ENCODE peak calls at places on chromosomes 6 and 20, in seven cellular contexts. One of them, this sample, is unnamed. For H3K4me1, the result is how much of the 10 kb centered on the place peaks cover.

GRCh38 chr6:148830614-148831013 is 83.8 kb downstream of the UST start:
- DNase-seq in trophoblast cell: no peak
- DNase-seq in H9: no peak
- DNase-seq in neuronal stem cell: no peak
- DNase-seq in H1: no peak
- DNase-seq in mesenchymal stem cell: no peak
- DNase-seq in IMR-90: no peak
- DNase-seq in this sample: no peak

GRCh38 chr6:104771258-104771832 is 88.4 kb downstream of the HACE1 start:
- DNase-seq in mesenchymal stem cell: peak
- DNase-seq in IMR-90: peak
- DNase-seq in trophoblast cell: peak
- DNase-seq in H1: no peak
- DNase-seq in neuronal stem cell: peak
- DNase-seq in H9: no peak
- DNase-seq in this sample: peak

GRCh38 chr20:5091902-5092301 is 27.9 kb downstream of the PCNA start:
- DNase-seq in H9: no peak
- DNase-seq in mesenchymal stem cell: no peak
- DNase-seq in trophoblast cell: no peak
- DNase-seq in neuronal stem cell: no peak
- DNase-seq in IMR-90: no peak
- DNase-seq in H1: no peak
- DNase-seq in this sample: no peak

GRCh38 chr20:23233341-23233740 is 117.2 kb upstream of the NXT1 start:
- DNase-seq in H1: no peak
- DNase-seq in mesenchymal stem cell: no peak
- DNase-seq in neuronal stem cell: no peak
- DNase-seq in IMR-90: no peak
- DNase-seq in H9: no peak
- DNase-seq in trophoblast cell: no peak
- DNase-seq in this sample: no peak

GRCh38 chr6:118260833-118261232 is 287.3 kb upstream of the PLN start:
- DNase-seq in mesenchymal stem cell: no peak
- DNase-seq in IMR-90: no peak
- DNase-seq in trophoblast cell: no peak
- DNase-seq in neuronal stem cell: no peak
- DNase-seq in H9: no peak
- DNase-seq in H1: no peak
- DNase-seq in this sample: no peak

GRCh38 chr6:28206527-28207243 is 18.4 kb upstream of the ZSCAN9 start:
- DNase-seq in H1: no peak
- DNase-seq in IMR-90: peak
- DNase-seq in neuronal stem cell: peak
- DNase-seq in mesenchymal stem cell: no peak
- DNase-seq in H9: peak
- DNase-seq in trophoblast cell: no peak
- DNase-seq in this sample: peak

GRCh38 chr6:124854338-124854922 is 107.8 kb upstream of the RNF217 start:
- DNase-seq in H1: no peak
- DNase-seq in trophoblast cell: peak
- DNase-seq in mesenchymal stem cell: no peak
- DNase-seq in neuronal stem cell: no peak
- DNase-seq in H9: no peak
- DNase-seq in IMR-90: no peak
- DNase-seq in this sample: no peak

GRCh38 chr6:113172531-113172966 is 684.6 kb upstream of the MARCKS start:
- DNase-seq in IMR-90: no peak
- DNase-seq in H9: no peak
- DNase-seq in H1: no peak
- DNase-seq in mesenchymal stem cell: peak
- DNase-seq in trophoblast cell: no peak
- DNase-seq in neuronal stem cell: no peak
- DNase-seq in this sample: no peak

GRCh38 chr6:103280417-103280816 is 1579.3 kb downstream of the HACE1 start:
- DNase-seq in H1: no peak
- DNase-seq in trophoblast cell: no peak
- DNase-seq in neuronal stem cell: no peak
- DNase-seq in IMR-90: no peak
- DNase-seq in H9: no peak
- DNase-seq in mesenchymal stem cell: no peak
- DNase-seq in this sample: peak

GRCh38 chr6:42696526-42697267 is 25.7 kb downstream of the PRPH2 start:
- DNase-seq in trophoblast cell: peak
- DNase-seq in IMR-90: peak
- DNase-seq in H1: no peak
- DNase-seq in mesenchymal stem cell: no peak
- DNase-seq in neuronal stem cell: no peak
- DNase-seq in H9: no peak
- DNase-seq in this sample: no peak

GRCh38 chr6:49264909-49265308 is 198.1 kb downstream of the MMUT start:
- DNase-seq in neuronal stem cell: no peak
- DNase-seq in H9: no peak
- DNase-seq in IMR-90: no peak
- DNase-seq in trophoblast cell: no peak
- DNase-seq in mesenchymal stem cell: no peak
- DNase-seq in H1: no peak
- DNase-seq in this sample: no peak

GRCh38 chr20:4090756-4091331 is 75.5 kb upstream of the RNF24 start:
- DNase-seq in mesenchymal stem cell: peak
- DNase-seq in H9: no peak
- DNase-seq in IMR-90: peak
- DNase-seq in neuronal stem cell: no peak
- DNase-seq in trophoblast cell: peak
- DNase-seq in H1: peak
- DNase-seq in this sample: peak

GRCh38 chr6:90584636-90585255 is 2.1 kb downstream of the MAP3K7 start:
- DNase-seq in H1: no peak
- DNase-seq in neuronal stem cell: no peak
- DNase-seq in IMR-90: peak
- DNase-seq in mesenchymal stem cell: no peak
- DNase-seq in H9: no peak
- DNase-seq in trophoblast cell: no peak
- DNase-seq in this sample: peak

GRCh38 chr6:56255370-56255769 is 8.0 kb upstream of the COL21A1 start:
- DNase-seq in neuronal stem cell: no peak
- DNase-seq in trophoblast cell: peak
- DNase-seq in H1: no peak
- DNase-seq in IMR-90: no peak
- DNase-seq in H9: no peak
- DNase-seq in mesenchymal stem cell: no peak
- DNase-seq in this sample: peak

GRCh38 chr20:41200446-41201202 is 63.3 kb downstream of the PLCG1 start:
- DNase-seq in trophoblast cell: no peak
- DNase-seq in H9: no peak
- DNase-seq in H1: no peak
- DNase-seq in neuronal stem cell: no peak
- DNase-seq in mesenchymal stem cell: no peak
- DNase-seq in IMR-90: no peak
- DNase-seq in this sample: no peak

GRCh38 chr20:39029324-39029820 is 67.2 kb downstream of the DHX35 start:
- DNase-seq in H1: no peak
- DNase-seq in neuronal stem cell: no peak
- DNase-seq in trophoblast cell: no peak
- DNase-seq in mesenchymal stem cell: no peak
- DNase-seq in IMR-90: no peak
- DNase-seq in H9: no peak
- DNase-seq in this sample: peak
- H2BK120ac ChIP-seq in H1: no peak
- H2BK120ac ChIP-seq in neuronal stem cell: no peak
- H2BK120ac ChIP-seq in trophoblast cell: no peak
- H2BK120ac ChIP-seq in mesenchymal stem cell: no peak
- H2BK120ac ChIP-seq in IMR-90: no peak
- H2BK120ac ChIP-seq in H9: no peak
- H2BK120ac ChIP-seq in this sample: no peak

GRCh38 chr20:31706607-31707257 is 15.9 kb downstream of the BCL2L1 start:
- DNase-seq in H9: no peak
- DNase-seq in neuronal stem cell: no peak
- DNase-seq in IMR-90: no peak
- DNase-seq in H1: no peak
- DNase-seq in trophoblast cell: no peak
- DNase-seq in mesenchymal stem cell: peak
- DNase-seq in this sample: no peak

GRCh38 chr20:31707258-31707615 is 15.4 kb downstream of the BCL2L1 start:
- DNase-seq in trophoblast cell: no peak
- DNase-seq in H9: no peak
- DNase-seq in H1: no peak
- DNase-seq in mesenchymal stem cell: no peak
- DNase-seq in neuronal stem cell: no peak
- DNase-seq in IMR-90: no peak
- DNase-seq in this sample: no peak

GRCh38 chr20:31708839-31709534 is 13.7 kb downstream of the BCL2L1 start:
- DNase-seq in IMR-90: no peak
- DNase-seq in H1: no peak
- DNase-seq in neuronal stem cell: no peak
- DNase-seq in H9: no peak
- DNase-seq in trophoblast cell: no peak
- DNase-seq in mesenchymal stem cell: no peak
- DNase-seq in this sample: no peak

GRCh38 chr20:31709939-31710338 is 12.7 kb downstream of the BCL2L1 start:
- DNase-seq in mesenchymal stem cell: no peak
- DNase-seq in trophoblast cell: no peak
- DNase-seq in H1: no peak
- DNase-seq in IMR-90: no peak
- DNase-seq in neuronal stem cell: no peak
- DNase-seq in H9: no peak
- DNase-seq in this sample: no peak

DNA sequence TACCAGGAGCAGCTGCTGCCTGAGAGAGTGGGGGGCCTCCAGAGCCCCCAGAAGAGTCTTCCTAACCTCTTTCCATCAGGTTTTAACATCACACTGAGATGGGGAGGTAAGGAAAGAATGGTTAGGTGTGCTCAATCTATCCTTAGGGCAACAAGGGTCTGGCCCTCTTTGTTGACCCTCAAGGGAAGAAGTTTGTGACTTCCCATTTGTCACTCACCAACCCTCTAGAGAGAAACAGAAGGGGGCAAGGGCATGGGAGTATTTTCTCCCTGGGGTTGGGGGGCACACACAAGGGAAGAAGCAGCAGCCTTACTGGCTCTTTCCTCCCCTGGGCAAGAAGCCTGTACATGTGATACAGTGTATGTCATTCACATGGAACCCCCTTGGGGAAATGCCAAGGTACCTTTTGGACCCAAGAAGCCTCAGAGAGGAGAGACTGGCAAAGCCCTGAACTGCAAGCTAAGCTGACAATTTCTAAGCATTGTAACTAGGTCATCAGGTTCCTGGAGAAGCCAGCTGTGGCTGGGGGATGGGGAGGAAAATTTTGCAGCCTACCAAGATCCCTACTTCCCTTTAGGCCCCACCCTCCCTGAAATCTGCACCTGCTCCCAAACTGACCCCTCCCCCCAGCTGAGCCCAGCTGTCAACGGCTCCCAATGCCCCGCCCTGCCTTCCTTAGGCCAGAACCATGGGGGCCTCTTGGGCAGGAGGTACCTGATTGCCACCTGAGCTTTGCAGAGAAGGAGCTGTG is 14.5 kb downstream of the BCL2L1 start:
- DNase-seq in H9: peak
- DNase-seq in H1: peak
- DNase-seq in mesenchymal stem cell: no peak
- DNase-seq in neuronal stem cell: no peak
- DNase-seq in trophoblast cell: no peak
- DNase-seq in IMR-90: no peak
- DNase-seq in this sample: no peak
- H3K4me1 ChIP-seq in H9: under half
- H3K4me1 ChIP-seq in H1: under half
- H3K4me1 ChIP-seq in mesenchymal stem cell: under half
- H3K4me1 ChIP-seq in neuronal stem cell: under half
- H3K4me1 ChIP-seq in trophoblast cell: under half
- H3K4me1 ChIP-seq in IMR-90: under half
- H3K4me1 ChIP-seq in this sample: under half

GRCh38 chr6:22231616-22232015 is 65.2 kb downstream of the PRL start:
- DNase-seq in trophoblast cell: no peak
- DNase-seq in H9: no peak
- DNase-seq in mesenchymal stem cell: no peak
- DNase-seq in H1: no peak
- DNase-seq in IMR-90: peak
- DNase-seq in neuronal stem cell: no peak
- DNase-seq in this sample: no peak
- H2BK120ac ChIP-seq in trophoblast cell: no peak
- H2BK120ac ChIP-seq in H9: no peak
- H2BK120ac ChIP-seq in mesenchymal stem cell: no peak
- H2BK120ac ChIP-seq in H1: no peak
- H2BK120ac ChIP-seq in IMR-90: no peak
- H2BK120ac ChIP-seq in neuronal stem cell: no peak
- H2BK120ac ChIP-seq in this sample: no peak

GRCh38 chr6:106790935-106791334 is 161.6 kb downstream of the QRSL1 start:
- DNase-seq in mesenchymal stem cell: no peak
- DNase-seq in trophoblast cell: no peak
- DNase-seq in H9: no peak
- DNase-seq in IMR-90: no peak
- DNase-seq in neuronal stem cell: no peak
- DNase-seq in H1: no peak
- DNase-seq in this sample: no peak

GRCh38 chr6:106794129-106794528 is 164.8 kb downstream of the QRSL1 start:
- DNase-seq in IMR-90: no peak
- DNase-seq in H1: no peak
- DNase-seq in neuronal stem cell: no peak
- DNase-seq in trophoblast cell: no peak
- DNase-seq in H9: no peak
- DNase-seq in mesenchymal stem cell: no peak
- DNase-seq in this sample: no peak

GRCh38 chr6:106790146-106790770 is 160.9 kb downstream of the QRSL1 start:
- DNase-seq in mesenchymal stem cell: peak
- DNase-seq in IMR-90: no peak
- DNase-seq in H9: no peak
- DNase-seq in H1: no peak
- DNase-seq in neuronal stem cell: no peak
- DNase-seq in trophoblast cell: no peak
- DNase-seq in this sample: no peak

GRCh38 chr6:106789436-106790145 is 160.2 kb downstream of the QRSL1 start:
- DNase-seq in H9: no peak
- DNase-seq in mesenchymal stem cell: peak
- DNase-seq in H1: no peak
- DNase-seq in neuronal stem cell: no peak
- DNase-seq in trophoblast cell: no peak
- DNase-seq in IMR-90: no peak
- DNase-seq in this sample: no peak

DNA sequence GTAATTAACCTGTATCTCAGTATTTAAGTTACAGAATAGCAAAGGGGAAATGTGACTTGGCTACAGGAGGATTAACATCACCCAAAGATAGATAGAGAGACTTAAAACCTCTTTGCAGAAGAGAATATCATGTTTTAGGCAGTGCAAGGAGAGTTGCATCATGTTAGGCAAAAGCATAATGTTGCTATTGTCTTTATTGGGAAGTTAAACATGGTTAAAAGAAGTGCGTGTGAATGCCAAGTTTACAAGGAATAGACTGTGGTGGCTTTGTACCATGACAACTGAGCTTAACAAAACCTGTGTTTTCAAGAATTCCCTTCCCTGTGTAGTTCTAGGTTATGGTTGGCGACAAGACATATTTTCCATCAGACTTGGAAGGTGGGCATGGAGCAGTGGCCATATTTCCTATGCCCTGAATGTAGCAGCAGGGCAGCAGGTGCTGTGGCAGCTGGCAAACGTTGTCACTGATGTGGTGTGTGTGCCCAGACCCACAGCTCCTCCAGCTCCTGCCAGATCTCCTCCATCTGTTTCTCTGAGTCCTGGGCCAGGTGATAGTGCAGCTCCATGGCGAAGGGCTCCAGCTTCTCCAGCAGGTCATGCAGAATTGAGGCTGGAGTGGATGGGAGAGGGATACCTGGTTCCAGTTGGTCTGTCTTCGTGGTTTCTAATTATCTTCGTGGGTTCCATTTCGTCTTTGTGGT is 163.3 kb downstream of the QRSL1 start:
- DNase-seq in IMR-90: no peak
- DNase-seq in mesenchymal stem cell: no peak
- DNase-seq in H1: no peak
- DNase-seq in neuronal stem cell: no peak
- DNase-seq in H9: no peak
- DNase-seq in trophoblast cell: no peak
- DNase-seq in this sample: no peak
- H3K4me1 ChIP-seq in IMR-90: under half
- H3K4me1 ChIP-seq in mesenchymal stem cell: under half
- H3K4me1 ChIP-seq in H1: under half
- H3K4me1 ChIP-seq in neuronal stem cell: under half
- H3K4me1 ChIP-seq in H9: under half
- H3K4me1 ChIP-seq in trophoblast cell: under half
- H3K4me1 ChIP-seq in this sample: under half

This sample was measured in mesendoderm.